ENCODE peak calls at places on chromosome 20, in four cellular contexts. One of them, this sample, is unnamed.

GRCh38 chr20:60295214-60295613 is 337.0 kb downstream of the CDH26 start:
- DNase-seq in GM12878: no peak
- DNase-seq in A549: no peak
- DNase-seq in endothelial cell of umbilical vein: no peak
- DNase-seq in this sample: no peak

GRCh38 chr20:36744764-36745191 is 1.1 kb downstream of the NDRG3 start:
- DNase-seq in A549: no peak
- DNase-seq in GM12878: no peak
- DNase-seq in endothelial cell of umbilical vein: no peak
- DNase-seq in this sample: no peak

GRCh38 chr20:22473293-22473692 is 111.1 kb downstream of the FOXA2 start:
- DNase-seq in endothelial cell of umbilical vein: no peak
- DNase-seq in GM12878: no peak
- DNase-seq in A549: no peak
- DNase-seq in this sample: no peak

GRCh38 chr20:22414354-22414753 is 170.0 kb downstream of the FOXA2 start:
- DNase-seq in GM12878: no peak
- DNase-seq in endothelial cell of umbilical vein: no peak
- DNase-seq in A549: peak
- DNase-seq in this sample: no peak

GRCh38 chr20:34512266-34512954 is 3.8 kb upstream of the DYNLRB1 start:
- DNase-seq in A549: no peak
- DNase-seq in endothelial cell of umbilical vein: no peak
- DNase-seq in GM12878: no peak
- DNase-seq in this sample: no peak

GRCh38 chr20:57392512-57393271 is 1.5 kb downstream of the RBM38 start:
- DNase-seq in GM12878: no peak
- DNase-seq in endothelial cell of umbilical vein: no peak
- DNase-seq in A549: no peak
- DNase-seq in this sample: peak

GRCh38 chr20:49641683-49642649 is 71.7 kb downstream of the B4GALT5 start:
- DNase-seq in endothelial cell of umbilical vein: no peak
- DNase-seq in A549: no peak
- DNase-seq in GM12878: no peak
- DNase-seq in this sample: no peak

GRCh38 chr20:17202668-17203067 is 24.2 kb upstream of the PCSK2 start:
- DNase-seq in GM12878: no peak
- DNase-seq in endothelial cell of umbilical vein: no peak
- DNase-seq in A549: no peak
- DNase-seq in this sample: no peak

GRCh38 chr20:38212806-38213606 is 47.5 kb downstream of the KIAA1755 start:
- DNase-seq in GM12878: no peak
- DNase-seq in A549: no peak
- DNase-seq in endothelial cell of umbilical vein: no peak
- DNase-seq in this sample: no peak

GRCh38 chr20:45497971-45498494 is 17.4 kb downstream of the SPINT3 start:
- DNase-seq in GM12878: no peak
- DNase-seq in endothelial cell of umbilical vein: no peak
- DNase-seq in A549: no peak
- DNase-seq in this sample: no peak

GRCh38 chr20:6265204-6265904 is 142.5 kb upstream of the FERMT1 start:
- DNase-seq in A549: peak
- DNase-seq in GM12878: no peak
- DNase-seq in endothelial cell of umbilical vein: peak
- DNase-seq in this sample: peak

GRCh38 chr20:16759161-16759523 is 11.0 kb downstream of the OTOR start:
- DNase-seq in GM12878: no peak
- DNase-seq in endothelial cell of umbilical vein: no peak
- DNase-seq in A549: no peak
- DNase-seq in this sample: no peak

GRCh38 chr20:40798066-40798465 is 109.0 kb upstream of the MAFB start:
- DNase-seq in GM12878: no peak
- DNase-seq in endothelial cell of umbilical vein: no peak
- DNase-seq in A549: no peak
- DNase-seq in this sample: no peak

GRCh38 chr20:48189177-48189576 is 403.9 kb upstream of the SULF2 start:
- DNase-seq in A549: peak
- DNase-seq in endothelial cell of umbilical vein: peak
- DNase-seq in GM12878: peak
- DNase-seq in this sample: peak
- TF ChIP-seq CTCF in A549: peak
- TF ChIP-seq CTCF in endothelial cell of umbilical vein: peak
- TF ChIP-seq CTCF in GM12878: peak
- TF ChIP-seq CTCF in this sample: peak

GRCh38 chr20:46671866-46672542 is 17.2 kb downstream of the TP53RK start:
- DNase-seq in A549: no peak
- DNase-seq in endothelial cell of umbilical vein: no peak
- DNase-seq in GM12878: no peak
- DNase-seq in this sample: no peak

GRCh38 chr20:46672543-46673148 is 16.6 kb downstream of the TP53RK start:
- DNase-seq in A549: no peak
- DNase-seq in endothelial cell of umbilical vein: no peak
- DNase-seq in GM12878: no peak
- DNase-seq in this sample: no peak

GRCh38 chr20:46673394-46674252 is 15.6 kb downstream of the TP53RK start:
- DNase-seq in A549: no peak
- DNase-seq in GM12878: no peak
- DNase-seq in endothelial cell of umbilical vein: no peak
- DNase-seq in this sample: no peak

GRCh38 chr20:46677608-46678007 is 11.6 kb downstream of the TP53RK start:
- DNase-seq in endothelial cell of umbilical vein: no peak
- DNase-seq in A549: no peak
- DNase-seq in GM12878: no peak
- DNase-seq in this sample: no peak

DNA sequence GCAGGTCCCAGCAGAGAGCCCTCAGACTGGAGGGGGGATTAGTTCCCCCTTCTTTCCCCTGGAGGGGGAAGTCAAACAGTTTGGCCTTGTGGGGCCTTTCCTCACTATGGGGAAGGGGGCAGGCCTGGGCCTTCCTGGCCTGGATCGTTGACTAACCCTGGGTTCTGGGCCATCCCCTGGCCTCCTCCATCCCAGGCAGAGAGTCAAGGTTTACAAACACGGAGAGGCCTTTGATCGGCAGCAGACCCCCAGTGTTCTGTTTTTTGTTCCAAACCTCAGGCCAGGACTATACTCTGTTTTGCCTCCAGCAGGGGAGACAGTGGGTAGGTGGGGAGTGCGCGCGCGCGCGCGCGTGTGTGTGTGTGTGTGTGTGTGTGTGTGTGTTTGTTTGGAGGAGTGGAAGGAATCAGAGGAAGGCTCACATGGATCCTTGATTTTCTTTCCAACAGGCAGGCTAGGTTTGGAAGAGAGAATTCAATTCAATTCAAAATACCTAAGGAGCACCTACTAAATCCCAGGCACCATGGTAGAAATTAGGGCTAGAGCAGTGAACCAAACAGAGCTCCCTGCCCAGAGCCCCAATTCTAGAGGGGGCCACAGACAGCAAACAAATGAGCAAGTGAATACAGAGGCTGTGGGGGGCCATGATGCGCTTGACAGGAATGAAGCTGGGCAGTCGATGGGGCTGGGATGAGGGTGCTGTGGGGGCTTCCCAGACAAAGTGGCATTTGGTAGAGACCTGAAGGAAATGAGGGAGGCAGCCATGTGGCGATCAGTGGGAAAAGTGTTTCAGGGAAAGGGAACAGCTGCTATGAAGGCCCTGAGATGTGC is 14.8 kb downstream of the TP53RK start:
- DNase-seq in endothelial cell of umbilical vein: no peak
- DNase-seq in A549: no peak
- DNase-seq in GM12878: no peak
- DNase-seq in this sample: peak
- TF ChIP-seq MYC in endothelial cell of umbilical vein: no peak
- TF ChIP-seq MYC in A549: no peak
- TF ChIP-seq MYC in GM12878: no peak
- TF ChIP-seq MYC in this sample: no peak

DNA sequence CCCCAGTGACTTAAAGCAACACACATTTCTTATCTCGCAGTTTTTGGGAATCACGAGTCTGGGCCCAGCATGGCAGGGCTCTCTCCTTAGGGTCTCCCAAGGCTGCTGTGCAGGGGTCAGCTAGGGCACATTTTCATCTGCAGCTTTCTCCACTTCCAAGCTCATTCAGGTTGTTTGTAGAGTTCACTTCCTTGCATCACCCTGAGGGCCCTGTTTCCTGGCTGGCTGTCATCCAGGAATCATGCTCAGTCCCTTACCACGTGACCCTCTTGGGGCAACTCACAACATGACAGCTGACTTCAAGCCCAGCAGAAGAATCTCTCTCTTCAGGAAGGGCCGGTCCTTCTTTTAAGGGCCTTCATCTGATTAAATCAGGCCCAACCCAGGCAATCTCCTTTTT is 21.3 kb downstream of the SNAP25 start:
- DNase-seq in endothelial cell of umbilical vein: peak
- DNase-seq in GM12878: no peak
- DNase-seq in A549: peak
- DNase-seq in this sample: no peak
- TF ChIP-seq MAX in endothelial cell of umbilical vein: no peak
- TF ChIP-seq MAX in GM12878: no peak
- TF ChIP-seq MAX in A549: no peak
- TF ChIP-seq MAX in this sample: no peak

DNA sequence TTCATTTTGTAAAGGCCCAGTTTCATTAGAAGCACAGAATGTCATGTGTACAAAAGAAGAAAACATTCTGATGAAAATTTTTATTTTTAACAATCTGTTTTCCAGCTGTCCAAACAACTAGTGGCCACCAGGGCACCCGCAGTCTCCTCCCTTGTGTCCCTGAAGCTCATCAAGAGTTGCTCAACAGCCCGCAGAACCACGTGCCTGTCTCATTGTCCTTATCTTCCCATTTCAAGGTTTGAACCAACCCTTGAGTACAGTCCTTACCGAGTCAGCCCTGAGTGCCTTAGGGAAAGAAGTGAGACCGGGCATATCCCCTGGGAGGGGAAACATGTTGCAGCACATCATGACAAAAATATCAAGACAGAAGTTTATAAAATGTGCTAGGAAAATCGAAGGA is 15.9 kb upstream of the ZNF133 start:
- DNase-seq in A549: peak
- DNase-seq in GM12878: no peak
- DNase-seq in endothelial cell of umbilical vein: no peak
- DNase-seq in this sample: peak
- TF ChIP-seq CTCF in A549: no peak
- TF ChIP-seq CTCF in GM12878: no peak
- TF ChIP-seq CTCF in endothelial cell of umbilical vein: no peak
- TF ChIP-seq CTCF in this sample: peak

GRCh38 chr20:59074456-59074855 is 31.9 kb upstream of the PRELID3B start:
- DNase-seq in A549: no peak
- DNase-seq in endothelial cell of umbilical vein: no peak
- DNase-seq in GM12878: no peak
- DNase-seq in this sample: no peak
- TF ChIP-seq MYC in A549: no peak
- TF ChIP-seq MYC in endothelial cell of umbilical vein: no peak
- TF ChIP-seq MYC in GM12878: no peak
- TF ChIP-seq MYC in this sample: no peak

GRCh38 chr20:9230406-9230805 is 161.5 kb downstream of the PLCB4 start:
- DNase-seq in endothelial cell of umbilical vein: no peak
- DNase-seq in A549: no peak
- DNase-seq in GM12878: no peak
- DNase-seq in this sample: no peak

GRCh38 chr20:9225879-9226278 is 157.0 kb downstream of the PLCB4 start:
- DNase-seq in A549: no peak
- DNase-seq in GM12878: no peak
- DNase-seq in endothelial cell of umbilical vein: no peak
- DNase-seq in this sample: no peak

GRCh38 chr20:9223296-9223695 is 154.4 kb downstream of the PLCB4 start:
- DNase-seq in GM12878: no peak
- DNase-seq in endothelial cell of umbilical vein: no peak
- DNase-seq in A549: no peak
- DNase-seq in this sample: no peak

DNA sequence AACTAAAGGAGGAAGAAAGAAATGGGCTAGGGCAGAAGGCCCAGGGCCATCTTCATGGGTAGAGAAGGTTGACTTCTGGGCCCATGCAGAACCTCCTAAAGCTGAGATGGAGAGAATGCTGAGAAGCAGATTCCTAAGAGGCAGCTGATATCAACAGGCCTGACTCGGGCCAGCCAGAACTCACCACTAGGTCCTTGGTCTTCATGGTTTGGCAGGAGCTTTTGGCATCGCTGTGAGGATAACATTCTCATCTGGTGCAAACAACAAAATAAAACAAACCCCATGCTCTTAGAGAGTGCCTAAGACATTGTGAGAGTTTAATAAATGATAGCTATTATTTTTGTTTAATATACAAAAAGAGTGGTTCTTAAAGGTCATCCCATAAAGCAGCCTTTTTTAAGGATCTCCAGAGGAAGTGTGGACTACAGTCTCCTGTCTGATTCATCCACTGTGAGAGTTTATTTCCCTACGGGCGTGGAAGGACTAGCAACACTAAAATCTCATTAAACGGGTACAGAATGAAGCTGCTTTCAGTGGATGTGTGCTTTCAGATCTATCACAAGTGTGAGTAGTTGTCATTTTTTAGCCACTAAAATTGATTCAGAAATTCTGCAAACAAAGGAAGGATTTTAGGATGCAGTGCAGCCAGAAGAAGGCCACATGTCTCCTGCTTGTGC is 160.0 kb downstream of the PLCB4 start:
- DNase-seq in GM12878: no peak
- DNase-seq in A549: no peak
- DNase-seq in endothelial cell of umbilical vein: no peak
- DNase-seq in this sample: no peak
- TF ChIP-seq MAX in GM12878: no peak
- TF ChIP-seq MAX in A549: no peak
- TF ChIP-seq MAX in endothelial cell of umbilical vein: no peak
- TF ChIP-seq MAX in this sample: no peak

This sample was measured in NB4.